ENCODE peak calls at places on chromosomes 5 and 9, in five cellular contexts. R, Q, W, L and D are unnamed samples.

GRCh38 chr5:175814676-175815075 is 56.7 kb upstream of the CPLX2 start:
- DNase-seq in R (no peak), Q (no peak), W (no peak), L (peak), D (no peak)

GRCh38 chr5:58133631-58134296 is 326.1 kb downstream of the PLK2 start:
- DNase-seq in R (no peak), Q (no peak), W (no peak), L (no peak), D (no peak)

GRCh38 chr5:137214446-137215189 is 284.5 kb downstream of the SPOCK1 start:
- DNase-seq in R (no peak), Q (no peak), W (no peak), L (no peak), D (no peak)

GRCh38 chr5:58274199-58274598 is 185.7 kb downstream of the PLK2 start:
- DNase-seq in R (no peak), Q (no peak), W (no peak), L (no peak), D (no peak)

GRCh38 chr9:125106285-125106893 is 36.9 kb downstream of the SCAI start:
- DNase-seq in R (no peak), Q (no peak), W (no peak), L (no peak), D (no peak)

GRCh38 chr5:108437425-108437824 is 55.5 kb upstream of the FBXL17 start:
- DNase-seq in R (no peak), Q (no peak), W (no peak), L (no peak), D (no peak)

GRCh38 chr5:43033845-43034590 is 6.1 kb downstream of the ANXA2R start:
- DNase-seq in R (no peak), Q (no peak), W (peak), L (no peak), D (no peak)

GRCh38 chr5:9544056-9544455 is 1.8 kb downstream of the SEMA5A start:
- DNase-seq in R (no peak), Q (no peak), W (no peak), L (no peak), D (no peak)

GRCh38 chr9:137832830-137833590 is 44.6 kb upstream of the CACNA1B start:
- DNase-seq in R (no peak), Q (no peak), W (no peak), L (no peak), D (no peak)

GRCh38 chr9:137836151-137836830 is 41.3 kb upstream of the CACNA1B start:
- DNase-seq in R (no peak), Q (no peak), W (no peak), L (no peak), D (no peak)

GRCh38 chr9:137834846-137835546 is 42.6 kb upstream of the CACNA1B start:
- DNase-seq in R (no peak), Q (no peak), W (peak), L (no peak), D (peak)

GRCh38 chr9:137832191-137832700 is 45.3 kb upstream of the CACNA1B start:
- DNase-seq in R (no peak), Q (no peak), W (no peak), L (no peak), D (no peak)

DNA sequence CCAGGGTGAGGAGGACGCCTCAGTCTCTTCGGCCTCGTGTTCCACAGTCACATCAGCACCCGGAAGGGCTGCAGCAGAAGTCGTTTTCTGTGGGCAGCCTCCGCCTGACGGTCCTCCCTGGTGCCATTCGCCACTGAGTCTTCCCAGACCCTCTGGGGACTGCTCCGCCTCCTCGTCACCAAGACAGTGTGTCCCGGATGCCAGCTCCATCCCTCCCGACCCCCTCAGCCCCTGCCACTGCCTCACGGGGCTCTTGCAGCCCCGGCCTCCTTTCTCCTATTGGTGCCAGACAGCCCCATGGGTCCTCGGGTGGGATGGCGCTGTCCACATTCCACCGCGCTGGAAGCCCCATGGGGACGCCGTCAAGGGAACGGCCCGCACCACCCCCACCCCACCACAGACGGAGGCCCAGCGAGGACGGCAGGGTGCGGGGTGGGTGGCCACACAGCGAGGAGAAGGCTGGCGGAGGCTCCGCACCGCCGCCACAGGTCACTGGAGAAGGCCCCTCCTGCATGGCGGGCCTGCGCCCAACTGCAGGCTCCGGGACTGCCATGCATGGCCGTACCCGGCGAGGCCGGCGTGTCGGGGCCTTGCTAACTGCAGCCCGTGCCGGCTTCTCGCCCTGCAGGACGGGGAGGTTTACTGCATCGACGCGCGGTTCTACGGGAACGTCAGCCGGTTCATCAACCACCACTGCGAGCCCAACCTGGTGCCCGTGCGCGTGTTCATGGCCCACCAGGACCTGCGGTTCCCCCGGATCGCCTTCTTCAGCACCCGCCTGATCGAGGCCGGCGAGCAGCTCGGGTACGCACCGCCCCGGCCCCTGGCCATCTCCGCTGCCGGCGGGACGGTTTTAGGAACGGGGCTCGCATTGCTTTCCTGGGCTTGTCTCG is 43.6 kb upstream of the CACNA1B start:
- DNase-seq in R (no peak), Q (no peak), W (peak), L (no peak), D (no peak)
- TF ChIP-seq POLR2A in R (no peak), Q (no peak), W (no peak), L (no peak), D (no peak)

GRCh38 chr5:4514067-4514648 is 626.0 kb upstream of the ADAMTS16 start:
- DNase-seq in R (no peak), Q (no peak), W (no peak), L (no peak), D (no peak)

GRCh38 chr5:4513381-4513780 is 626.7 kb upstream of the ADAMTS16 start:
- DNase-seq in R (no peak), Q (no peak), W (no peak), L (no peak), D (no peak)

DNA sequence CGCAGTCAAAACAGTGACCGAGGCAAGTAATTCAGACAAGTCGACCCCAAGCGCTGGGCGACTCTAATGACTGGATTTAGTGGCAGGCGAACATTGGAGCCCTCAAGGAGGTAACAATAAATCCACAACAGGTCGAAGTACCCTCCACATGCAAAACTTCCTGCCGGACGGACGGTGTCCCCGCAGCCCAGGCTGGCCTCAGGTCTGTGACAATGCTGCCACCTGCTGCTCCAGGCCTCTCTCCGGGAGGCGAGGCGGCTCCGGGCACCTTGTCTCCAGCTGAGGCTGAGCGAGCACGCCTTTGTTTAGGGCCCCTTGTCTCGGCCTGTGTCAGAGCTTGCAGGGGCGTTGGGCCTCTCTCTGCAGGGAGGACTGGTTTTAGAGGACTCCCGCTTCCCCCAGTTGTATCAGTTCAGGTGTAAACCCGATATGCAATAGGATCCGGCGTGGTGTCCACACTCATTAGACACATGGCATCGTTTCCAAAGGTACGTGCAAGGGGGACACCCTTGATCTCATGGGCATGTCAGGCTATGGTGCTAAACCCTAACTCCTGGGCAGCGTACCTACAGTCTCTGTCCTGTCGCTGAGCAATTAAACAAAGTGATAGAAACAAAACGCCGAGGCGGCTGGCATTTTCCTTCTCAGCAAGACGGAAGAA is 628.0 kb upstream of the ADAMTS16 start:
- DNase-seq in R (no peak), Q (peak), W (peak), L (no peak), D (no peak)
- TF ChIP-seq CTCF in R (no peak), Q (peak), W (no peak), L (no peak), D (peak)

DNA sequence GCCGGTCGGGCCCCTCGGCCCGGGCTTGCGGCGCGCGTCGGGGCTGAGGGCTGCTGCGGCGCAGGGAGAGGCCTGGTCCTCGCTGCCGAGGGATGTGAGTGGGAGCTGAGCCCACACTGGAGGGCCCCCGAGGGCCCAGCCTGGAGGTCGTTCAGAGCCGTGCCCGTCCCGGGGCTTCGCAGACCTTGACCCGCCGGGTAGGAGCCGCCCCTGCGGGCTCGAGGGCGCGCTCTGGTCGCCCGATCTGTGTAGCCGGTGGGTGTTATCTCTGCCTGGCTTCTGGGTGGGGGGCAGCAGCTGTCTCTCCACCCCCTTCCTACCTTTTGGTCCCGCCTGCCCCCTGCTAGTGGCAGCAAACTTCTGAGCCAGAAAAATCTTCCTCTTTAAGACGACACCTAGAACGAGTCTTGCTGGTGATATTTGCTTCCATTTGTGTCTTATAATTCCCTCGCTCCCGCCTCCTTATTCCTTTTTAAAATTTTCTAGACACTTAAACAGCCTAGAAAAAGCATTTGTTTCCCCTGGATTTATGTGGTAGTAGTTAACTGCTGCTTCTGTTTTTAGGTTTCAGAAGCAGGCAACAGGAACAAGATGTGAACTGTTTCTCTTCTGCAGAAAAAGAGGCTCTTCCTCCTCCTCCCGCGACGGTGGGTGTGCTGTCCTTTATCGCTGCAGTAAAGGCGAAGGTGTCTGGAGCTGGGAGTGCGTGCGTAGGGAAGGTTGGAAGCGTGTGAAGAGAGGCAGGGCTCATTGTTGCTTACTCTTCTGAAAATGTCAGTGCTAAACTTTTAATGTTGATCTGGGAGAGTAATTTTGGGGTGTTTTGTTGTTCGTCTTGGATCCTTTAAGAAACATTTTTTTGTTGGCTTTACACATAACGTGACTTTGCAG is 549 bp downstream of the JAK2 start:
- DNase-seq in R (peak), Q (no peak), W (no peak), L (peak), D (peak)
- TF ChIP-seq POLR2A in R (no peak), Q (no peak), W (no peak), L (no peak), D (peak)

GRCh38 chr9:92729735-92730155 is 34.9 kb downstream of the BICD2 start:
- DNase-seq in R (no peak), Q (peak), W (peak), L (peak), D (peak)

GRCh38 chr9:92730897-92731296 is 33.7 kb downstream of the BICD2 start:
- DNase-seq in R (no peak), Q (no peak), W (peak), L (peak), D (peak)

GRCh38 chr9:92727716-92728700 is 36.6 kb downstream of the BICD2 start:
- DNase-seq in R (no peak), Q (peak), W (peak), L (peak), D (no peak)

GRCh38 chr9:92726971-92727715 is 37.5 kb downstream of the BICD2 start:
- DNase-seq in R (no peak), Q (peak), W (peak), L (peak), D (peak)

DNA sequence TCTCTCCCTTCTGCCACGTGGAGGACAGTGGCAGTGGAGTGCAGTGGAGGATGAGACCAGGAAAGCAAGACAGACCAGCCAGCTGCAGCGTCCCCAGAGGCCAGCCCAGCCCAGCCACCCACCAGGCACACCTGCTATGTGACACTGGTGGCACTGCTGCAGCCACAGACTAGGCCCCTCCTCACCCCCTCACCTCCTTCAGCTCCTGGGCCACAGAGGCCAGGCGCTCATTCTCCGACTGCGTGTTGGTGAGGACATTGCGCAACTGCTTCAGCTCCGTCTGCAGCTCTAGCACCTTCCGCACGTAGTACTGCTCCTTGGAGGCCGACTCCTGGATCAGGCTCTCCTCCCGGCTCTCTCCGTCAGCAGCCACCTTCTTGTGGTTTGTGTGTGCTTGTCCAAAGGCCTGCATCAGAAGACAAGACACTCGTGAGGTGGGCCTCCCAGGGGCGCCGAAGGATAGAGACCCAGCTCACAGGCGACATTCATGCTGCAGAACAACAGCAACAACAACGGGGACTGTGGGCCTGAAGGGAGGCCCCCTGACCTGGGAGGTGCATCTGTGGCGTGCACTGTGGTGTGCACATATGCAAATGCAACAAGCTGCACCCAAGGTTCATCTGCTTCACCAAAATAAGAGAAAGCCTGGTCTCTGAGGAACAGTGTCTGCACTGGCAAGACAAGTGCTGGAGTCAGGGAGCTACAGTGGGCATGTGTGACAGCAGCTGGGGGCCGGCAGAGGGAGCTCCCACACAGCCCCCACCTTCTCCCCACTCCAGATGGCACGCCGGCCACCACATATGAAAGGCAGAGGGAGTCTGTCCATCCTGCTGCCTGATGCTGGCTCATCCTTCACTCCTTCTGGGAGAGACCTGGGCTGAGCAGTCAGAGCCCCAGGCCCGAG is 35.5 kb downstream of the BICD2 start:
- DNase-seq in R (peak), Q (peak), W (peak), L (peak), D (peak)
- TF ChIP-seq CTCF in R (no peak), Q (peak), W (no peak), L (peak), D (peak)

DNA sequence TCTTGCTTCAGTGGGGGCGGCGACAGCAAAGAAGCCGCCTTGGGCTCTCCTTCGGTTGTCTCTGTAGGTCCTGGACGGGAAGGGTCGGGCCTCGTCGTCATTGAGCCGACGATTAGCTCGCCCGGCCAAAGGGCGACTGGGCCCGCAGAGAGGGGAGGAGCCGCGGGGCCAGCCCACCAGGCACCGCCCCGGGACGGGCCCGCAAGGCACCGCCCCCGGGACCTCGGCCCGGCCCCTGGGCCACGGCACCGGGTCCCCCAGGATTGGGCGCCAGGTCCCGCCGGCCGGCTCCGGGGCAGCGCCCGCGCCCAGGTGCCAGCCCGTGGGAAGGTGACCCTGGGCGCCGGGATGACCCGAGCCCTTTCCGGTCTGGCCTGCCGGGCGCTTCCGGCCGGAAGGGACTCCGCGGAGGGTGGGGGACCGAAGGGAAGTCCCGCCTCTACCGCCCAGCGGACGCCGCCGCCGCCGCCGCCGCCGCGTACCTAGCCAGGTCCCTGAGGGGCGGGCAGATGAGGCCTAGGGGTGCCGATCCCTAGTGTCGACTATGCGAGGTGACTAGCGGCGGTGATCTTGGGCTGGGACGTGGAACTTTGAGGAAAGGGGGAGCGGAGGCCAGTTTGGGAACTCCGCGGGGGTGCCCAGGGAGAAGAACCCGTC is at the start of the genes GBA2 and RGP1:
- DNase-seq in R (peak), Q (peak), W (peak), L (peak), D (peak)
- TF ChIP-seq POLR2A in R (no peak), Q (peak), W (no peak), L (peak), D (peak)